ENCODE peak calls at places on chromosomes 2 and 18, in seven cellular contexts. V, W, O, Q, U, C and Z are unnamed samples.

GRCh38 chr2:230794472-230794871 is 70.3 kb upstream of the ITM2C start:
- DNase-seq in W (no peak), U (no peak), V (no peak), O (no peak), C (no peak), Q (no peak), Z (no peak)

GRCh38 chr2:99403524-99403923 is 66.3 kb downstream of the EIF5B start:
- DNase-seq in O (no peak), C (no peak), W (peak), Q (no peak), V (no peak), U (peak), Z (no peak)

GRCh38 chr2:23449831-23450331 is 64.9 kb downstream of the KLHL29 start:
- DNase-seq in O (no peak), C (no peak), W (no peak), Q (no peak), U (no peak), V (no peak), Z (no peak)

GRCh38 chr2:226403360-226403759 is 396.3 kb downstream of the IRS1 start:
- DNase-seq in U (peak), V (no peak), Q (no peak), C (no peak), O (no peak), W (no peak), Z (no peak)

GRCh38 chr2:9909106-9909505 is 42.4 kb upstream of the GRHL1 start:
- DNase-seq in C (no peak), V (no peak), O (no peak), Q (no peak), U (no peak), W (no peak), Z (no peak)

GRCh38 chr18:32026491-32027086 is 8.0 kb downstream of the RNF125 start:
- DNase-seq in W (no peak), O (no peak), Q (no peak), V (no peak), U (no peak), C (no peak), Z (no peak)

GRCh38 chr2:39724828-39725144 is 54.3 kb downstream of the THUMPD2 start:
- DNase-seq in W (no peak), O (no peak), C (no peak), V (no peak), Q (no peak), U (no peak), Z (no peak)

GRCh38 chr2:120405769-120406119 is 59.8 kb downstream of the INHBB start:
- DNase-seq in V (no peak), U (no peak), C (no peak), O (no peak), Q (no peak), W (no peak), Z (no peak)

GRCh38 chr2:236177967-236178909 is 10.1 kb upstream of the GBX2 start:
- DNase-seq in O (peak), V (peak), W (peak), U (peak), C (peak), Q (no peak), Z (no peak)

GRCh38 chr18:25349131-25349925 is 2.6 kb downstream of the ZNF521 start:
- DNase-seq in U (no peak), O (no peak), W (no peak), C (peak), V (peak), Q (no peak), Z (no peak)

GRCh38 chr2:66389651-66390131 is 45.2 kb upstream of the MEIS1 start:
- DNase-seq in U (no peak), W (peak), V (no peak), O (no peak), Q (no peak), C (no peak), Z (no peak)

GRCh38 chr2:111654829-111655228 is 229.2 kb downstream of the ANAPC1 start:
- DNase-seq in U (no peak), W (no peak), Q (no peak), V (no peak), O (no peak), C (no peak), Z (no peak)

GRCh38 chr2:190603374-190603773 is 45.5 kb upstream of the NAB1 start:
- DNase-seq in Q (no peak), W (no peak), O (no peak), V (no peak), U (no peak), C (no peak), Z (no peak)

GRCh38 chr2:152367547-152368250 is 32.7 kb downstream of the FMNL2 start:
- DNase-seq in W (no peak), V (no peak), U (no peak), Q (peak), O (no peak), C (no peak), Z (no peak)

GRCh38 chr2:239830066-239830717 is 194.9 kb downstream of the NDUFA10 start:
- DNase-seq in O (no peak), U (no peak), V (peak), C (peak), Q (no peak), W (no peak), Z (no peak)
- TF ChIP-seq JUND in O (no peak), U (no peak), V (no peak), C (no peak), Q (no peak), W (no peak), Z (no peak)

GRCh38 chr2:217246108-217246507 is 386.2 kb upstream of the TNP1 start:
- DNase-seq in O (no peak), V (no peak), W (no peak), Q (no peak), U (no peak), C (no peak), Z (no peak)
- TF ChIP-seq JUND in O (no peak), V (no peak), W (no peak), Q (no peak), U (no peak), C (no peak), Z (no peak)

GRCh38 chr2:220442012-220442411 is 814.6 kb downstream of the SLC4A3 start:
- DNase-seq in O (no peak), U (no peak), V (no peak), C (no peak), Q (no peak), W (no peak), Z (no peak)

GRCh38 chr2:220441404-220441803 is 814.0 kb downstream of the SLC4A3 start:
- DNase-seq in W (no peak), Q (no peak), U (no peak), O (no peak), C (no peak), V (no peak), Z (no peak)

GRCh38 chr2:220440731-220441130 is 813.3 kb downstream of the SLC4A3 start:
- DNase-seq in U (no peak), C (no peak), Q (no peak), W (no peak), V (no peak), O (no peak), Z (no peak)

GRCh38 chr2:220446106-220446712 is 818.8 kb downstream of the SLC4A3 start:
- DNase-seq in C (no peak), Q (no peak), O (no peak), V (no peak), W (no peak), U (no peak), Z (no peak)

GRCh38 chr2:220445429-220446105 is 818.1 kb downstream of the SLC4A3 start:
- DNase-seq in U (no peak), W (no peak), Q (no peak), C (no peak), O (no peak), V (no peak), Z (no peak)
- TF ChIP-seq JUND in U (no peak), W (no peak), Q (no peak), C (no peak), O (no peak), V (no peak), Z (no peak)

DNA sequence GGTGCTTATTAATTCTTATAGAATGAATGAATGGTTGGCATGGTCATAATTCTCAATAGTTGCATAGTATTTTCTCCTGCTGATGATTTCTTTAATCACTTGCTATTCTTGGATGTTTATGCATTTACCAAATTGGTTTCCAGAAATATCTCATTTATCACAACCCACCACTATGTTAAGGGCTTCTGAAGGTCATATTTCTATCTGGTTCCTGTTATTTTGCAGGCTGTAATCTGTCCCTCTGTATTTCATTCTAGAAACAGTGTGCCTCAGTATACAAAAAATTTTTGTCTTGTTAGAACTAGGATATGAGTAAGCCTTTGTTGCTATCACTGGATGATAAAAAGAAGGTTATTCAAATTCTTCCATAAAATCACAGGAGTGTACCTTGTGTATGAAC is 6.1 kb upstream of the ATP8B1 start:
- DNase-seq in U (no peak), Q (no peak), O (no peak), W (no peak), C (no peak), V (no peak), Z (no peak)
- TF ChIP-seq JUND in U (no peak), Q (no peak), O (no peak), W (no peak), C (no peak), V (no peak), Z (no peak)

GRCh38 chr18:13461488-13461887 is 242.9 kb downstream of the LDLRAD4 start:
- DNase-seq in V (no peak), Q (no peak), W (peak), U (no peak), O (no peak), C (no peak), Z (no peak)
- TF ChIP-seq JUND in V (no peak), Q (no peak), W (no peak), U (no peak), O (no peak), C (no peak), Z (no peak)

DNA sequence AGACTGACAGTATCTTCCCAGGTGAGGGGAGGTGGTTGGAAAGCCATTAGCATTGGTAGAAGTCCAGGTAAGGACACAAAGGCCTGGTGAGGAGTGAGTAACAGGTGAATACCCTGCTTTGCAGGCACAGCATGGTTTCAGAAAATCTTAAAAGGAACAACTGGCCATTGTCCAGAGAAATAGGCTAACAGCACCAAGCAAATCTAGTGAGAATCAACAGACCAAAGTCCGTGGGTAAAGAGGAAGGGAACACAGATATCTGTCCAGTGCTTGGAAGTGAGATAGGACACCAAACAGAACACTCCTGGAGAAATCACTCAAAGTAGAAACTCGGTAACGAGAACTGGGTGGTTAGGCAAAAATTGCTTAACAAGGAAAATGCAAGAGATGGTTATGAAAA is 88.8 kb upstream of the RPRM start:
- DNase-seq in W (no peak), O (no peak), U (peak), V (no peak), Q (no peak), C (no peak), Z (no peak)
- TF ChIP-seq JUND in W (no peak), O (no peak), U (no peak), V (no peak), Q (no peak), C (no peak), Z (no peak)

DNA sequence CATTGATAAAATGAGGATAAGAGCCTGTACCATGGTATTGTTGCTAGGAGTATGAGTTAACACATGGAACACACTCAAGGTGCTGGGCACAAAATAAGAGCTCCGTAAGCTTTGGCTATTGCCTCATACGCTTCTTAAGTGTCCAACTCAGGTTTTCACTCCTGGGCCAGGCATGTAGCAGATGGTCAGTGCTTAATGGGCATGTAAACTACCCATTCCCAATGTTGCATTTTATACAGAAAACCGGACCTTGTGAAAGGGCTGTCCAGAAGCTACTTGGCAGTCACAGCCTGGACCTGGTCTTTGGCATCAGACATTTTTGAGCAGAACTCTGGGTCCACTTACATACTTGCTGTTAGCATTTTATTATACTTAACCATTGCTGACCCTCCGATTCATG is 26.9 kb downstream of the MGAT5 start:
- DNase-seq in V (no peak), U (no peak), C (no peak), Q (no peak), O (no peak), W (no peak), Z (no peak)
- TF ChIP-seq JUND in V (no peak), U (no peak), C (no peak), Q (no peak), O (no peak), W (no peak), Z (no peak)

GRCh38 chr2:71477231-71477681 is 23.9 kb downstream of the DYSF start:
- DNase-seq in C (no peak), U (no peak), W (no peak), Q (no peak), O (no peak), V (no peak), Z (no peak)
- TF ChIP-seq JUND in C (no peak), U (no peak), W (no peak), Q (no peak), O (no peak), V (no peak), Z (no peak)